ENCODE peak calls at places on chromosomes 6 and 20, in nine cellular contexts. One of them, this sample, is unnamed.

GRCh38 chr6:105898286-105898685 is 187.8 kb upstream of the PRDM1 start:
- DNase-seq in heart right ventricle: no peak
- DNase-seq in DND-41: no peak
- DNase-seq in HCT116: no peak
- DNase-seq in ovary: no peak
- DNase-seq in transverse colon: peak; percentile 19
- DNase-seq in heart left ventricle: no peak
- DNase-seq in upper lobe of right lung: no peak
- DNase-seq in thyroid gland: no peak
- DNase-seq in this sample: no peak

GRCh38 chr6:153170511-153170910 is 39.4 kb upstream of the RGS17 start:
- DNase-seq in heart right ventricle: no peak
- DNase-seq in DND-41: no peak
- DNase-seq in HCT116: peak; percentile 55
- DNase-seq in ovary: no peak
- DNase-seq in transverse colon: no peak
- DNase-seq in heart left ventricle: no peak
- DNase-seq in upper lobe of right lung: no peak
- DNase-seq in thyroid gland: no peak
- DNase-seq in this sample: no peak

GRCh38 chr20:35232575-35232974 is 6.1 kb downstream of the MMP24 start:
- DNase-seq in heart right ventricle: no peak
- DNase-seq in DND-41: no peak
- DNase-seq in HCT116: no peak
- DNase-seq in ovary: no peak
- DNase-seq in transverse colon: no peak
- DNase-seq in heart left ventricle: no peak
- DNase-seq in upper lobe of right lung: no peak
- DNase-seq in thyroid gland: no peak
- DNase-seq in this sample: no peak

GRCh38 chr20:46350201-46350985 is 42.1 kb upstream of the CDH22 start:
- DNase-seq in heart right ventricle: no peak
- DNase-seq in DND-41: no peak
- DNase-seq in HCT116: no peak
- DNase-seq in ovary: no peak
- DNase-seq in transverse colon: peak; percentile 37
- DNase-seq in heart left ventricle: no peak
- DNase-seq in upper lobe of right lung: no peak
- DNase-seq in thyroid gland: peak; percentile 53
- DNase-seq in this sample: no peak

GRCh38 chr6:111416529-111416928 is 66.5 kb downstream of the REV3L start:
- DNase-seq in heart right ventricle: no peak
- DNase-seq in DND-41: no peak
- DNase-seq in HCT116: no peak
- DNase-seq in ovary: no peak
- DNase-seq in transverse colon: no peak
- DNase-seq in heart left ventricle: no peak
- DNase-seq in upper lobe of right lung: no peak
- DNase-seq in thyroid gland: no peak
- DNase-seq in this sample: no peak

GRCh38 chr6:40671338-40672050 is 84.3 kb upstream of the LRFN2 start:
- DNase-seq in heart right ventricle: no peak
- DNase-seq in DND-41: no peak
- DNase-seq in HCT116: no peak
- DNase-seq in ovary: peak; percentile 9
- DNase-seq in transverse colon: peak; percentile 22
- DNase-seq in heart left ventricle: no peak
- DNase-seq in upper lobe of right lung: no peak
- DNase-seq in thyroid gland: no peak
- DNase-seq in this sample: no peak

GRCh38 chr6:166969390-166970002 is 13.1 kb upstream of the RNASET2 start:
- DNase-seq in heart right ventricle: no peak
- DNase-seq in DND-41: peak; percentile 59
- DNase-seq in HCT116: no peak
- DNase-seq in ovary: no peak
- DNase-seq in transverse colon: no peak
- DNase-seq in heart left ventricle: no peak
- DNase-seq in upper lobe of right lung: no peak
- DNase-seq in thyroid gland: no peak
- DNase-seq in this sample: no peak

GRCh38 chr6:41546475-41546865 is 289 bp downstream of the FOXP4 start:
- DNase-seq in heart right ventricle: no peak
- DNase-seq in DND-41: no peak
- DNase-seq in HCT116: no peak
- DNase-seq in ovary: no peak
- DNase-seq in transverse colon: peak; percentile 74
- DNase-seq in heart left ventricle: no peak
- DNase-seq in upper lobe of right lung: no peak
- DNase-seq in thyroid gland: no peak
- DNase-seq in this sample: no peak

GRCh38 chr6:47355496-47355895 is 45.8 kb upstream of the TNFRSF21 start:
- DNase-seq in heart right ventricle: no peak
- DNase-seq in DND-41: no peak
- DNase-seq in HCT116: no peak
- DNase-seq in ovary: no peak
- DNase-seq in transverse colon: no peak
- DNase-seq in heart left ventricle: no peak
- DNase-seq in upper lobe of right lung: no peak
- DNase-seq in thyroid gland: no peak
- DNase-seq in this sample: no peak

GRCh38 chr6:124819340-124819739 is 142.9 kb upstream of the RNF217 start:
- DNase-seq in heart right ventricle: no peak
- DNase-seq in DND-41: no peak
- DNase-seq in HCT116: no peak
- DNase-seq in ovary: no peak
- DNase-seq in transverse colon: no peak
- DNase-seq in heart left ventricle: no peak
- DNase-seq in upper lobe of right lung: no peak
- DNase-seq in thyroid gland: no peak
- DNase-seq in this sample: no peak

GRCh38 chr6:105161411-105161810 is 18.4 kb downstream of the POPDC3 start:
- DNase-seq in heart right ventricle: no peak
- DNase-seq in DND-41: no peak
- DNase-seq in HCT116: no peak
- DNase-seq in ovary: no peak
- DNase-seq in transverse colon: no peak
- DNase-seq in heart left ventricle: no peak
- DNase-seq in upper lobe of right lung: no peak
- DNase-seq in thyroid gland: no peak
- DNase-seq in this sample: no peak

GRCh38 chr6:157019733-157020132 is 242.6 kb downstream of the ARID1B start:
- DNase-seq in heart right ventricle: no peak
- DNase-seq in DND-41: no peak
- DNase-seq in HCT116: no peak
- DNase-seq in ovary: no peak
- DNase-seq in transverse colon: no peak
- DNase-seq in heart left ventricle: no peak
- DNase-seq in upper lobe of right lung: no peak
- DNase-seq in thyroid gland: no peak
- DNase-seq in this sample: no peak

GRCh38 chr20:63700199-63701050 is 4.0 kb downstream of the TNFRSF6B start:
- DNase-seq in heart right ventricle: no peak
- DNase-seq in DND-41: no peak
- DNase-seq in HCT116: no peak
- DNase-seq in ovary: no peak
- DNase-seq in transverse colon: no peak
- DNase-seq in heart left ventricle: peak; percentile 20
- DNase-seq in upper lobe of right lung: peak; percentile 58
- DNase-seq in thyroid gland: no peak
- DNase-seq in this sample: peak; percentile 20

GRCh38 chr20:10217517-10218410 is 866 bp upstream of the SNAP25 start:
- DNase-seq in heart right ventricle: no peak
- DNase-seq in DND-41: no peak
- DNase-seq in HCT116: no peak
- DNase-seq in ovary: peak; percentile 90
- DNase-seq in transverse colon: peak; percentile 13
- DNase-seq in heart left ventricle: no peak
- DNase-seq in upper lobe of right lung: no peak
- DNase-seq in thyroid gland: peak; percentile 74
- DNase-seq in this sample: no peak

GRCh38 chr20:33030076-33030475 is 1.4 kb upstream of the BPIFB6 start:
- DNase-seq in heart right ventricle: no peak
- DNase-seq in DND-41: no peak
- DNase-seq in HCT116: no peak
- DNase-seq in ovary: no peak
- DNase-seq in transverse colon: no peak
- DNase-seq in heart left ventricle: no peak
- DNase-seq in upper lobe of right lung: no peak
- DNase-seq in thyroid gland: no peak
- DNase-seq in this sample: peak; percentile 15

GRCh38 chr20:33030569-33030968 is 879 bp upstream of the BPIFB6 start:
- DNase-seq in heart right ventricle: no peak
- DNase-seq in DND-41: no peak
- DNase-seq in HCT116: no peak
- DNase-seq in ovary: no peak
- DNase-seq in transverse colon: no peak
- DNase-seq in heart left ventricle: no peak
- DNase-seq in upper lobe of right lung: no peak
- DNase-seq in thyroid gland: no peak
- DNase-seq in this sample: no peak

GRCh38 chr20:33026779-33027759 is 4.4 kb upstream of the BPIFB6 start:
- DNase-seq in heart right ventricle: no peak
- DNase-seq in DND-41: no peak
- DNase-seq in HCT116: no peak
- DNase-seq in ovary: no peak
- DNase-seq in transverse colon: no peak
- DNase-seq in heart left ventricle: no peak
- DNase-seq in upper lobe of right lung: no peak
- DNase-seq in thyroid gland: no peak
- DNase-seq in this sample: peak; percentile 28

GRCh38 chr20:33027769-33028751 is 3.4 kb upstream of the BPIFB6 start:
- DNase-seq in heart right ventricle: no peak
- DNase-seq in DND-41: no peak
- DNase-seq in HCT116: no peak
- DNase-seq in ovary: no peak
- DNase-seq in transverse colon: no peak
- DNase-seq in heart left ventricle: no peak
- DNase-seq in upper lobe of right lung: no peak
- DNase-seq in thyroid gland: no peak
- DNase-seq in this sample: peak; percentile 30

DNA sequence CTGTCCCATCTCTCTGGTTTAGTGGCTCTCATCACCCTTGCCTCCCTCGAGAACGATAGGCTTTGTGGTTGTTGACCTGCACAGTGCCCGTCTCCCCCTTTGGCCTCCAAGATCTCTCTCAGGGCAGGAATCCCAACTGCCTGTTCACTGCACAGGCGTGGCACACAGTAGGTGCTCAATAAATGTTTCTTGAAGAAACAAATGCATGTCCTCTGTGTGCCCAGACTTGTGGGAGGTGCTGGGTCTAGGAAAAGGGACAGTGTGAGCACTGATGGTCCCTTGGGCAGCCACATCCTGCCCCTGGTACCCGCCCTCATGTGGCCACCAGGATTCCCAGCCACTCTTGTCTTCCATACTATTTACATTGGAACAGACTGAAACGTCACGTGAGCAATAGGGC is 2.6 kb upstream of the BPIFB6 start:
- DNase-seq in heart right ventricle: no peak
- DNase-seq in DND-41: no peak
- DNase-seq in HCT116: no peak
- DNase-seq in ovary: no peak
- DNase-seq in transverse colon: no peak
- DNase-seq in heart left ventricle: no peak
- DNase-seq in upper lobe of right lung: no peak
- DNase-seq in thyroid gland: no peak
- DNase-seq in this sample: no peak
- H3K27ac ChIP-seq in heart right ventricle: no peak overlapping the region
- H3K27ac ChIP-seq in DND-41: no peak overlapping the region
- H3K27ac ChIP-seq in HCT116: no peak overlapping the region
- H3K27ac ChIP-seq in ovary: no peak overlapping the region
- H3K27ac ChIP-seq in transverse colon: no peak overlapping the region
- H3K27ac ChIP-seq in heart left ventricle: no peak overlapping the region
- H3K27ac ChIP-seq in upper lobe of right lung: no peak overlapping the region
- H3K27ac ChIP-seq in thyroid gland: no peak overlapping the region
- H3K27ac ChIP-seq in this sample: no peak overlapping the region

GRCh38 chr6:16718301-16718700 is 43.0 kb downstream of the ATXN1 start:
- DNase-seq in heart right ventricle: no peak
- DNase-seq in DND-41: no peak
- DNase-seq in HCT116: no peak
- DNase-seq in ovary: no peak
- DNase-seq in transverse colon: no peak
- DNase-seq in heart left ventricle: no peak
- DNase-seq in upper lobe of right lung: no peak
- DNase-seq in thyroid gland: no peak
- DNase-seq in this sample: no peak
- H3K27ac ChIP-seq in heart right ventricle: no peak overlapping the region
- H3K27ac ChIP-seq in DND-41: no peak overlapping the region
- H3K27ac ChIP-seq in HCT116: no peak overlapping the region
- H3K27ac ChIP-seq in ovary: no peak overlapping the region
- H3K27ac ChIP-seq in transverse colon: peak overlapping the region; percentile 42
- H3K27ac ChIP-seq in heart left ventricle: no peak overlapping the region
- H3K27ac ChIP-seq in upper lobe of right lung: no peak overlapping the region
- H3K27ac ChIP-seq in thyroid gland: no peak overlapping the region
- H3K27ac ChIP-seq in this sample: peak overlapping the region; percentile 65

GRCh38 chr6:133855599-133855972 is 33.3 kb upstream of the TCF21 start:
- DNase-seq in heart right ventricle: no peak
- DNase-seq in DND-41: no peak
- DNase-seq in HCT116: no peak
- DNase-seq in ovary: no peak
- DNase-seq in transverse colon: no peak
- DNase-seq in heart left ventricle: no peak
- DNase-seq in upper lobe of right lung: no peak
- DNase-seq in thyroid gland: no peak
- DNase-seq in this sample: no peak

GRCh38 chr6:133854633-133855598 is 34.0 kb upstream of the TCF21 start:
- DNase-seq in heart right ventricle: no peak
- DNase-seq in DND-41: no peak
- DNase-seq in HCT116: no peak
- DNase-seq in ovary: no peak
- DNase-seq in transverse colon: no peak
- DNase-seq in heart left ventricle: no peak
- DNase-seq in upper lobe of right lung: no peak
- DNase-seq in thyroid gland: no peak
- DNase-seq in this sample: no peak

GRCh38 chr6:133855994-133856393 is 32.9 kb upstream of the TCF21 start:
- DNase-seq in heart right ventricle: no peak
- DNase-seq in DND-41: no peak
- DNase-seq in HCT116: no peak
- DNase-seq in ovary: no peak
- DNase-seq in transverse colon: no peak
- DNase-seq in heart left ventricle: no peak
- DNase-seq in upper lobe of right lung: no peak
- DNase-seq in thyroid gland: no peak
- DNase-seq in this sample: no peak

GRCh38 chr6:133857696-133858095 is 31.2 kb upstream of the TCF21 start:
- DNase-seq in heart right ventricle: no peak
- DNase-seq in DND-41: no peak
- DNase-seq in HCT116: no peak
- DNase-seq in ovary: no peak
- DNase-seq in transverse colon: no peak
- DNase-seq in heart left ventricle: no peak
- DNase-seq in upper lobe of right lung: no peak
- DNase-seq in thyroid gland: no peak
- DNase-seq in this sample: no peak

GRCh38 chr6:133856911-133857310 is 32.0 kb upstream of the TCF21 start:
- DNase-seq in heart right ventricle: no peak
- DNase-seq in DND-41: no peak
- DNase-seq in HCT116: no peak
- DNase-seq in ovary: no peak
- DNase-seq in transverse colon: no peak
- DNase-seq in heart left ventricle: no peak
- DNase-seq in upper lobe of right lung: no peak
- DNase-seq in thyroid gland: no peak
- DNase-seq in this sample: no peak
- H3K27ac ChIP-seq in heart right ventricle: no peak overlapping the region
- H3K27ac ChIP-seq in DND-41: no peak overlapping the region
- H3K27ac ChIP-seq in HCT116: no peak overlapping the region
- H3K27ac ChIP-seq in ovary: no peak overlapping the region
- H3K27ac ChIP-seq in transverse colon: no peak overlapping the region
- H3K27ac ChIP-seq in heart left ventricle: no peak overlapping the region
- H3K27ac ChIP-seq in upper lobe of right lung: no peak overlapping the region
- H3K27ac ChIP-seq in thyroid gland: no peak overlapping the region
- H3K27ac ChIP-seq in this sample: no peak overlapping the region

GRCh38 chr6:4776493-4776966 is 326 bp downstream of the CDYL start:
- DNase-seq in heart right ventricle: no peak
- DNase-seq in DND-41: peak; percentile 55
- DNase-seq in HCT116: no peak
- DNase-seq in ovary: peak; percentile 31
- DNase-seq in transverse colon: no peak
- DNase-seq in heart left ventricle: no peak
- DNase-seq in upper lobe of right lung: peak; percentile 80
- DNase-seq in thyroid gland: peak; percentile 37
- DNase-seq in this sample: no peak
- H3K27ac ChIP-seq in heart right ventricle: peak overlapping the region; percentile 89
- H3K27ac ChIP-seq in DND-41: no peak overlapping the region
- H3K27ac ChIP-seq in HCT116: peak overlapping the region; percentile 75
- H3K27ac ChIP-seq in ovary: no peak overlapping the region
- H3K27ac ChIP-seq in transverse colon: peak overlapping the region; percentile 90
- H3K27ac ChIP-seq in heart left ventricle: peak overlapping the region; percentile 59
- H3K27ac ChIP-seq in upper lobe of right lung: peak overlapping the region; percentile 70
- H3K27ac ChIP-seq in thyroid gland: no peak overlapping the region
- H3K27ac ChIP-seq in this sample: peak overlapping the region; percentile 75

This sample was measured in psoas muscle.